ENCODE peak calls at places on chromosomes 5 and 9, in ten cellular contexts. I is prostate gland, M is K562, O is HL-60, K is spleen, A is sigmoid colon, X is GM23338, E is GM12891, T is H1, N is SK-N-MC. G is an unnamed sample.

GRCh38 chr9:91403665-91404543 is 19.7 kb downstream of the NFIL3 start:
- DNase-seq in M (peak), T (no peak), A (no peak), N (no peak), O (no peak), K (no peak), I (no peak), X (no peak), E (no peak), G (no peak)

GRCh38 chr5:15421798-15422456 is 78.1 kb upstream of the FBXL7 start:
- DNase-seq in A (no peak), X (no peak), N (no peak), E (no peak), T (no peak), K (no peak), M (no peak), O (no peak), I (no peak), G (no peak)

GRCh38 chr9:87077986-87078385 is 130.7 kb upstream of the GAS1 start:
- DNase-seq in E (no peak), M (no peak), K (no peak), A (no peak), T (no peak), O (no peak), X (no peak), I (no peak), N (no peak), G (no peak)

GRCh38 chr9:13804532-13804931 is 509.4 kb downstream of the NFIB start:
- DNase-seq in O (no peak), T (no peak), A (no peak), M (no peak), I (no peak), E (no peak), K (no peak), X (no peak), N (no peak), G (no peak)

GRCh38 chr5:136207631-136208030 is 14.7 kb upstream of the SMIM32 start:
- DNase-seq in K (no peak), X (no peak), N (no peak), I (no peak), O (no peak), M (no peak), E (no peak), T (no peak), A (no peak), G (no peak)

GRCh38 chr5:40648150-40648549 is 31.6 kb upstream of the PTGER4 start:
- DNase-seq in T (no peak), A (no peak), M (no peak), I (no peak), K (no peak), X (no peak), E (no peak), N (no peak), O (no peak), G (no peak)

GRCh38 chr5:73149540-73149939 is 23.5 kb upstream of the TMEM174 start:
- DNase-seq in N (no peak), K (no peak), A (no peak), E (no peak), M (peak), T (no peak), O (no peak), I (no peak), X (no peak), G (no peak)

GRCh38 chr5:140109050-140109817 is 4.7 kb upstream of the PURA start:
- DNase-seq in O (no peak), A (no peak), E (no peak), K (peak), M (peak), N (no peak), I (no peak), T (no peak), X (peak), G (no peak)

GRCh38 chr5:65722575-65723424 is 795 bp downstream of the NLN start:
- DNase-seq in K (no peak), E (no peak), A (no peak), O (no peak), X (peak), T (peak), M (peak), N (no peak), I (no peak), G (peak)

GRCh38 chr5:11346336-11346735 is 557.9 kb downstream of the CTNND2 start:
- DNase-seq in M (no peak), X (peak), T (peak), N (no peak), I (no peak), A (no peak), O (no peak), K (no peak), E (no peak), G (no peak)

GRCh38 chr5:179219661-179220620 is 125.3 kb downstream of the ADAMTS2 start:
- DNase-seq in A (no peak), K (peak), M (no peak), E (no peak), I (no peak), N (no peak), X (no peak), T (no peak), O (no peak), G (no peak)

GRCh38 chr9:119955276-119955675 is 586.0 kb upstream of the BRINP1 start:
- DNase-seq in N (no peak), X (no peak), O (no peak), A (no peak), M (no peak), T (no peak), I (no peak), E (no peak), K (no peak), G (no peak)

GRCh38 chr5:172953776-172954189 is 5.4 kb upstream of the RPL26L1 start:
- DNase-seq in O (no peak), M (no peak), E (no peak), N (no peak), T (no peak), X (no peak), I (no peak), K (no peak), A (no peak), G (no peak)
- TF ChIP-seq POLR2AphosphoS5 in O (no peak), M (no peak), E (no peak), N (no peak), T (no peak), X (no peak), I (no peak), K (no peak), A (no peak), G (no peak)

DNA sequence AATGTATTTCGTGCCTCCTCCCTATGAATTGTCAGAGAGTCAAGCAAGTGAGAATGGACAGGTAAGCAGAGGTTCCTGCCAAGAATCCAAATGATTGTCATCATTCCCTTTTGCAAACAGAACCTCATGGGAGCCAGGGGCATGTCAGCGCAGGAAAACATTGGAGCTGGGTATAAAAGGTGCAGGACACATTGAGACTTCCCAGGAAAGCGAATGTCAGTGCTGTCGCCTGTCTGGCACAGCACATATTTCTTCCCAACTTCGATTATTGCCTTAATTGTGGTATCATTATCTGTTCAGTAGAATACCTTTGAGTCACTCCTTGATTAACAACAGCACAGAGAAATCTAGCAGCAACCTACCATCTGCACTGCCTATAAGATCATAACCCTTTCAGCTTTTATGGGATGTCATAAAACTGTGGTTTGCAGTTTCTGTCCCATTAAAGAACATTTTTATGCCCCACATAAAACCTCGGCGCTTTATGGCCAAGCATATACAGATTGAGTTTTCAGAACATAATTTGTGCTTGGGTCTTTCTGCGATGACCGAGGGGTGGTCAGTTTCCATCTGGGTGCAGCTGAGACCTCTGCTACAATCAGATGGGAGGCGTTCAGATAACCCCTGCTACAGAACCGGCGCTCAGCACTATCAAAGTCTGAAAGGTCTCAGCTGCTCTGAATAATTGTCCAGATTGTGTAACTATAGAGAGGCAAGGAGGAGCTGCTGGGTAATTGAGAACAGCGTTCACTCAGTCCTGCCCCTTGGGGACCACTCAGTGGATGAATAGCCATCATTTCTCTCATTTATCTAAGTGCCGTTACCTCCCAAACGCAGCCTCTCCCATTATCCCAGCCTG is 30.9 kb upstream of the WWC1 start:
- DNase-seq in T (no peak), M (no peak), K (no peak), X (no peak), A (no peak), N (no peak), I (no peak), O (no peak), E (no peak), G (no peak)
- TF ChIP-seq POLR2AphosphoS5 in T (no peak), M (no peak), K (no peak), X (no peak), A (no peak), N (no peak), I (peak), O (no peak), E (no peak), G (no peak)

DNA sequence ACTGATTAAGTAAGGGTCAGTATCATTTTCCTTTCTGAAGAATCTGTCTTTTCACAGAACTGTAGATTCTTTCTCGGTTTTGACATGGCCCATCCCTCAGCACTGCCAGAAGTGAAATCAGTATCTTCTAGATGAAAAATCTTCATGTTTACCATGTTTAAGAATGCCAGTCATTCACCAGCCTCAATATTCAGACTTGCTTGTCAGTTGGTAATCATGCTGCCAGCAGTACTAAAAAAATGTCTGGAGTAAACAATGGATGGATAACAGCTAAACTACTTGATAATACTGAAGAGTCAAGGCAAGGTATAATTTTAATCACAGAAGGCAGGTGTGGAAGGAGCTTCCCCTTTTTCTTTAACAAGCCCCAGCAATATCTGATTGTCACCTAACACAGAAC is 306.8 kb upstream of the DMAC1 start:
- DNase-seq in A (no peak), M (no peak), X (no peak), T (no peak), O (no peak), N (no peak), E (no peak), K (no peak), I (no peak), G (no peak)
- TF ChIP-seq POLR2AphosphoS5 in A (no peak), M (no peak), X (no peak), T (no peak), O (no peak), N (no peak), E (no peak), K (no peak), I (no peak), G (no peak)

DNA sequence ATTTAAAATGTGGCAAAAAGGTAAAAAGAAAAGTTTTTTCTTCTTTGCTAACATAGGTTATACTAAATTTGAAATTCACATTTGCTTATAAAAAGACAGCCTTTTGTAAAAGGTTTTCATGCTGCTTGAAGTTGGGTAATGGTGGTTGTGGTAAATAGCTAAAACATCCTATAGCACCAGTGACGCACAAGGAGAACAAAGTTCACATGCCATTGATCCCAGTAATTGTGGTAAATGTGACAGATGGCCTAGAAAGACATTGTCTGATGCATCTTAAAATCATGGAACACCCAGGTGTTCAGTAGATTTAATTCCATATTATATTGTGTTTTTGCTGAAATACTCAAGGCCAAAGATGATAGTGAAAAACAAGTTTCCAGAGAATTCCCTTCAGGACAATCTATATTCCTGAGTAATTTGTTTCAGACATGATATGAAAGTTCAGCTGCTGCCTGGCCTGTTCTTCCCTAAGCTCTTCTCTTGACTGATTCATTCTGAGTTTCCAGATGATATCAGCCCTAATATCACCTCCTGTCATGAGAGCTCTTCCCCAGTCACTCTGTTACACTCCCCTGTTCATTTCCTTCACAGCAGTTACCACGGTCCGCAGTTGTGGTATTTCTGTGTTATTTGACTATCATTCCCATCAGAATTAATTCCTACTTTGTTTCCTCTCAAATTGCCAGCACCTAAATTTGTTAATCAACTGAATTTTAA is 4.6 kb upstream of the FBXL17 start:
- DNase-seq in N (no peak), A (no peak), I (no peak), T (no peak), X (no peak), O (no peak), E (no peak), K (no peak), M (no peak), G (no peak)
- TF ChIP-seq POLR2AphosphoS5 in N (no peak), A (no peak), I (no peak), T (no peak), X (no peak), O (no peak), E (no peak), K (no peak), M (no peak), G (no peak)